ENCODE peak calls at places on chromosome 13, in five cellular contexts. One of them, this sample, is unnamed.

GRCh38 chr13:26806891-26807290 is 46.3 kb upstream of the GPR12 start:
- DNase-seq in CD4-positive, alpha-beta T cell: no peak
- DNase-seq in lower lobe of right lung: no peak
- DNase-seq in PC-9: no peak
- DNase-seq in tibial nerve: no peak
- DNase-seq in this sample: no peak

GRCh38 chr13:46168341-46168740 is 13.6 kb downstream of the LCP1 start:
- DNase-seq in CD4-positive, alpha-beta T cell: no peak
- DNase-seq in lower lobe of right lung: peak
- DNase-seq in PC-9: no peak
- DNase-seq in tibial nerve: no peak
- DNase-seq in this sample: no peak

GRCh38 chr13:32314271-32314967 is 744 bp downstream of the ZAR1L start:
- DNase-seq in CD4-positive, alpha-beta T cell: no peak
- DNase-seq in lower lobe of right lung: peak
- DNase-seq in PC-9: peak
- DNase-seq in tibial nerve: peak
- DNase-seq in this sample: no peak

GRCh38 chr13:114033541-114034315 is 59.9 kb upstream of the C13orf46 start:
- DNase-seq in CD4-positive, alpha-beta T cell: no peak
- DNase-seq in lower lobe of right lung: no peak
- DNase-seq in PC-9: no peak
- DNase-seq in tibial nerve: no peak
- DNase-seq in this sample: no peak

GRCh38 chr13:99734013-99734693 is 232.9 kb downstream of the TM9SF2 start:
- DNase-seq in CD4-positive, alpha-beta T cell: no peak
- DNase-seq in lower lobe of right lung: no peak
- DNase-seq in PC-9: no peak
- DNase-seq in tibial nerve: no peak
- DNase-seq in this sample: no peak

GRCh38 chr13:106517151-106517847 is 18.2 kb downstream of the EFNB2 start:
- DNase-seq in CD4-positive, alpha-beta T cell: no peak
- DNase-seq in lower lobe of right lung: no peak
- DNase-seq in PC-9: no peak
- DNase-seq in tibial nerve: no peak
- DNase-seq in this sample: no peak

GRCh38 chr13:39282400-39282972 is 244.2 kb downstream of the NHLRC3 start:
- DNase-seq in CD4-positive, alpha-beta T cell: no peak
- DNase-seq in lower lobe of right lung: no peak
- DNase-seq in PC-9: no peak
- DNase-seq in tibial nerve: no peak
- DNase-seq in this sample: no peak

GRCh38 chr13:21516806-21517205 is 57.7 kb upstream of the ZDHHC20 start:
- DNase-seq in CD4-positive, alpha-beta T cell: no peak
- DNase-seq in lower lobe of right lung: no peak
- DNase-seq in PC-9: no peak
- DNase-seq in tibial nerve: no peak
- DNase-seq in this sample: no peak

GRCh38 chr13:30857018-30857417 is 49.1 kb upstream of the MEDAG start:
- DNase-seq in CD4-positive, alpha-beta T cell: no peak
- DNase-seq in lower lobe of right lung: no peak
- DNase-seq in PC-9: no peak
- DNase-seq in tibial nerve: no peak
- DNase-seq in this sample: no peak

GRCh38 chr13:39144941-39145533 is 106.8 kb downstream of the NHLRC3 start:
- DNase-seq in CD4-positive, alpha-beta T cell: no peak
- DNase-seq in lower lobe of right lung: no peak
- DNase-seq in PC-9: peak
- DNase-seq in tibial nerve: peak
- DNase-seq in this sample: no peak

GRCh38 chr13:109715902-109716301 is 70.5 kb downstream of the IRS2 start:
- DNase-seq in CD4-positive, alpha-beta T cell: no peak
- DNase-seq in lower lobe of right lung: no peak
- DNase-seq in PC-9: no peak
- DNase-seq in tibial nerve: peak
- DNase-seq in this sample: no peak

GRCh38 chr13:32515246-32515645 is 23.3 kb downstream of the N4BP2L2 start:
- DNase-seq in CD4-positive, alpha-beta T cell: no peak
- DNase-seq in lower lobe of right lung: no peak
- DNase-seq in PC-9: no peak
- DNase-seq in tibial nerve: no peak
- DNase-seq in this sample: no peak

GRCh38 chr13:92967923-92968322 is 258.7 kb upstream of the GPC6 start:
- DNase-seq in CD4-positive, alpha-beta T cell: no peak
- DNase-seq in lower lobe of right lung: no peak
- DNase-seq in PC-9: no peak
- DNase-seq in tibial nerve: no peak
- DNase-seq in this sample: no peak

GRCh38 chr13:51523082-51523518 is 61.2 kb upstream of the WDFY2 start:
- DNase-seq in CD4-positive, alpha-beta T cell: no peak
- DNase-seq in lower lobe of right lung: no peak
- DNase-seq in PC-9: peak
- DNase-seq in tibial nerve: no peak
- DNase-seq in this sample: no peak

GRCh38 chr13:108365255-108365654 is 95.7 kb downstream of the TNFSF13B start:
- DNase-seq in CD4-positive, alpha-beta T cell: no peak
- DNase-seq in lower lobe of right lung: no peak
- DNase-seq in PC-9: no peak
- DNase-seq in tibial nerve: no peak
- DNase-seq in this sample: no peak

GRCh38 chr13:102779426-102780159 is 6.0 kb upstream of the TEX30 start:
- DNase-seq in CD4-positive, alpha-beta T cell: no peak
- DNase-seq in lower lobe of right lung: no peak
- DNase-seq in PC-9: no peak
- DNase-seq in tibial nerve: no peak
- DNase-seq in this sample: no peak

GRCh38 chr13:77114271-77114670 is 87.3 kb upstream of the FBXL3 start:
- DNase-seq in CD4-positive, alpha-beta T cell: no peak
- DNase-seq in lower lobe of right lung: no peak
- DNase-seq in PC-9: no peak
- DNase-seq in tibial nerve: no peak
- DNase-seq in this sample: no peak

GRCh38 chr13:81133066-81133465 is 792.1 kb upstream of the SPRY2 start:
- DNase-seq in CD4-positive, alpha-beta T cell: no peak
- DNase-seq in lower lobe of right lung: no peak
- DNase-seq in PC-9: no peak
- DNase-seq in tibial nerve: no peak
- DNase-seq in this sample: no peak

GRCh38 chr13:101397742-101398141 is 18.6 kb downstream of the NALCN start:
- DNase-seq in CD4-positive, alpha-beta T cell: no peak
- DNase-seq in lower lobe of right lung: no peak
- DNase-seq in PC-9: no peak
- DNase-seq in tibial nerve: no peak
- DNase-seq in this sample: no peak

GRCh38 chr13:57633950-57634828 is 2.6 kb downstream of the PCDH17 start:
- DNase-seq in CD4-positive, alpha-beta T cell: no peak
- DNase-seq in lower lobe of right lung: no peak
- DNase-seq in PC-9: no peak
- DNase-seq in tibial nerve: no peak
- DNase-seq in this sample: peak

GRCh38 chr13:71587193-71587592 is 279.8 kb downstream of the DACH1 start:
- DNase-seq in CD4-positive, alpha-beta T cell: no peak
- DNase-seq in lower lobe of right lung: no peak
- DNase-seq in PC-9: no peak
- DNase-seq in tibial nerve: no peak
- DNase-seq in this sample: no peak

GRCh38 chr13:103394670-103395069 is 328.5 kb upstream of the SLC10A2 start:
- DNase-seq in CD4-positive, alpha-beta T cell: no peak
- DNase-seq in lower lobe of right lung: no peak
- DNase-seq in PC-9: no peak
- DNase-seq in tibial nerve: no peak
- DNase-seq in this sample: no peak

GRCh38 chr13:75533866-75534265 is 3.8 kb downstream of the COMMD6 start:
- DNase-seq in CD4-positive, alpha-beta T cell: no peak
- DNase-seq in lower lobe of right lung: no peak
- DNase-seq in PC-9: no peak
- DNase-seq in tibial nerve: no peak
- DNase-seq in this sample: no peak

GRCh38 chr13:75541961-75542360 is 4.3 kb upstream of the COMMD6 start:
- DNase-seq in CD4-positive, alpha-beta T cell: no peak
- DNase-seq in lower lobe of right lung: no peak
- DNase-seq in PC-9: no peak
- DNase-seq in tibial nerve: no peak
- DNase-seq in this sample: no peak

GRCh38 chr13:75541287-75541686 is 3.6 kb upstream of the COMMD6 start:
- DNase-seq in CD4-positive, alpha-beta T cell: no peak
- DNase-seq in lower lobe of right lung: no peak
- DNase-seq in PC-9: no peak
- DNase-seq in tibial nerve: no peak
- DNase-seq in this sample: no peak

DNA sequence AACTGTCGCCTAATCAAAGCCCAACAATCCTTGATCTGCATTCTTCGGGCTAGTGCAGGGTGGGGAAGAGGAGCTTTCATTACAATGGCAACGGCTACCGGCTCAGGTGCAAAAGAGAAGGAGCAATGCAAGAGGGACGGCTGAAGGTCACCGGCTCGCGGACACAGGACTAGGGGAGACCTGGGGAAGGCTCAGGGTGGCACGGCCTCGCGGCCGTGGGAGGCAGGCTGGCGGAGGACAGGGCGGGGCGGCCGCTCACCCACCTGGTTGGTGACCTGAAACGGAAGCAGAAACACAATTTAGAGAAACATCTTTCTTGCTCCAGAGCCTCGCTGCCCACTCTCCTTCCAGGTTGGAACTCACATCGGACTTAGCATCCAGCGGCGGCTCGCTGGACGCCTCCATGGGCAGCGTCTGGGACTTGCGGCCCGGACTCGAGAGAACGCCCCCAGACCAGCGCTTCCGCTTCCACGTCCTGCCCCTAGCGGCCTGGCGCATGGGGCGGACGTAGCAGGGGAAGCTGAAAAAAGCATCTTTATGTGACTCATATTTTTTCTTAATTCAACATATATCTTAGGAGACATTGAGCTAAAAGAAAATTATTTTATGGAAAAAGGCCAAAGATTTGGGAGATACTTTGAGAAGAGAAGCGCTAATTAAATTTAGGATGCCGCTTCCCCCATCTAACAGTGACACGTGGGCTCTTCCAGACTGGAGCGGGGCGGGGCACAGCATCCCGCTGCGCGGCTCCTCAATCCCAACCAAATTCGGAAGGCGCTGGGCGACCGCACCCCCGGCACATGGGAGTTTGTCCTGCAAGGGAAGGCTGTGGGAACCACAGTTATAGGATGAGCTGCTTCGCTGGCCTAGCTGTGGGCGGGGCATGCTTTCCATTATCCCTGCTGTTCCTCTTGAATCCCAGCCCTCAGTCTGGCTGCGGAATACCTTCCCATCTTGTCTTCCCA is at the start of gene COMMD6:
- DNase-seq in CD4-positive, alpha-beta T cell: peak
- DNase-seq in lower lobe of right lung: peak
- DNase-seq in PC-9: peak
- DNase-seq in tibial nerve: peak
- DNase-seq in this sample: no peak
- TF ChIP-seq CTCF in CD4-positive, alpha-beta T cell: no peak
- TF ChIP-seq CTCF in lower lobe of right lung: peak
- TF ChIP-seq CTCF in PC-9: peak
- TF ChIP-seq CTCF in tibial nerve: peak
- TF ChIP-seq CTCF in this sample: peak

GRCh38 chr13:97912139-97912535 is 41.3 kb upstream of the IPO5 start:
- DNase-seq in CD4-positive, alpha-beta T cell: no peak
- DNase-seq in lower lobe of right lung: no peak
- DNase-seq in PC-9: no peak
- DNase-seq in tibial nerve: no peak
- DNase-seq in this sample: no peak

GRCh38 chr13:97914537-97914936 is 38.9 kb upstream of the IPO5 start:
- DNase-seq in CD4-positive, alpha-beta T cell: no peak
- DNase-seq in lower lobe of right lung: no peak
- DNase-seq in PC-9: no peak
- DNase-seq in tibial nerve: no peak
- DNase-seq in this sample: no peak

GRCh38 chr13:97913206-97913605 is 40.3 kb upstream of the IPO5 start:
- DNase-seq in CD4-positive, alpha-beta T cell: no peak
- DNase-seq in lower lobe of right lung: no peak
- DNase-seq in PC-9: no peak
- DNase-seq in tibial nerve: no peak
- DNase-seq in this sample: no peak

DNA sequence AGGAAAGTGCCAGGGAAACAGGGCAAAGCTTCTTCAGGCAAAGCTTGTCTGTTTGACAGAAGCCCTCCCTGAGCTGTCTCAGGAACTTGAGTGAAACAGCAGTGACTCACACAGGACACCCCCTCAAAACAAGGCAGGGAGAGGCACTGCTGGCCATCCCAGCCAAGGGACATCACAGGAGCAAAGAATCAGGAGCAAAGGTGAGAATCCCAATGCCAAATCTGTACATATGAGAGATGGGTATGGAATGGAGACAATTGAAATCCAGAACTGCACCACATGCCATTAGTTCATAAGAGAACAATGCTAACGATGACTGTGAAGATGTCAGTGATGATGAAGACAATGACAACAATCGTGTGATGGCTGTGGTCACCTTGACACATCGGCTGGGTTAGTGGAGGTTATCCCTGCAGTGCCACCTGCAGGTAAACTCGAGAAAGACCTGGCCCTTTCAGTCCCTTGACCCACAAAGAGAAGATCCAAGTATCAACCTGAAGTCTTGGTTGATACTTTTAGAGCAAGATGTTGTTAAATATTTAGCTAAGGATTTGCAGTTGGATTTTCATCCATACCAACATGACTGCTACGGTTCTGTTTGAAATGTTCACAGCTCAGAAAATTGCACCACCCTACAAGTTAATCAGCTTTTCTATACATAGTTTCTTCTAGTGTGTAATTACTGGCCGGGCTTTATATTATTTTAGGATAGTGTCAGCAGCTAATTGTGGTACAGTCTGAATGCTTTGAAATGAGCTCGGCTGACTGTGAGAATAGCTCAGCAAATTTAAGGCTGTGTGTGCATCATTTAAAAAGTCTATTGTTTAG is 42.0 kb upstream of the IPO5 start:
- DNase-seq in CD4-positive, alpha-beta T cell: no peak
- DNase-seq in lower lobe of right lung: no peak
- DNase-seq in PC-9: peak
- DNase-seq in tibial nerve: no peak
- DNase-seq in this sample: no peak
- TF ChIP-seq CTCF in CD4-positive, alpha-beta T cell: no peak
- TF ChIP-seq CTCF in lower lobe of right lung: peak
- TF ChIP-seq CTCF in PC-9: peak
- TF ChIP-seq CTCF in tibial nerve: no peak
- TF ChIP-seq CTCF in this sample: peak

DNA sequence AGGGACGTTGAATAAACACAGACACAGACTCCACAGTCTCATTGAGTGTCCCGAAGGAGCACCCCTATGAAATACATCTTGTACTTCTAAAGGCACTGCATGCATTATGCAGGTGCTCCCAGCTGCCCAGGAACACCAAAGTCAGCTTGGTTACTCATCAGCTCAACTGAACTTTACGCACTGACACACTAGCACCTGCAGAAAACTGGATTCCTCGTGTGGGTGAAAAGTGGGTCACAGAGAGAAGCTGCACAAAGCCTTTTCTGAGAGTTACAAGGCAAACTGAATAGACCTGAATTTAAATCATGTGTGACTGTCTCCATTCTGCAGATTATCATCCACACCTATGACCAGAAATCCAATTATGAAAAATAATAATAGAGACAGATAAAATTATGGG is 527.5 kb upstream of the NBEA start:
- DNase-seq in CD4-positive, alpha-beta T cell: no peak
- DNase-seq in lower lobe of right lung: no peak
- DNase-seq in PC-9: no peak
- DNase-seq in tibial nerve: no peak
- DNase-seq in this sample: no peak
- TF ChIP-seq CTCF in CD4-positive, alpha-beta T cell: no peak
- TF ChIP-seq CTCF in lower lobe of right lung: no peak
- TF ChIP-seq CTCF in PC-9: no peak
- TF ChIP-seq CTCF in tibial nerve: no peak
- TF ChIP-seq CTCF in this sample: no peak

GRCh38 chr13:94345374-94346195 is 133.9 kb downstream of the DCT start:
- DNase-seq in CD4-positive, alpha-beta T cell: no peak
- DNase-seq in lower lobe of right lung: no peak
- DNase-seq in PC-9: no peak
- DNase-seq in tibial nerve: no peak
- DNase-seq in this sample: no peak
- TF ChIP-seq CTCF in CD4-positive, alpha-beta T cell: peak
- TF ChIP-seq CTCF in lower lobe of right lung: no peak
- TF ChIP-seq CTCF in PC-9: no peak
- TF ChIP-seq CTCF in tibial nerve: no peak
- TF ChIP-seq CTCF in this sample: peak